ENCODE peak calls at places on chromosomes 12 and 14, in seven cellular contexts. One of them, this sample, is unnamed.

GRCh38 chr14:32232481-32232880 is 29.4 kb upstream of the RNU6-8 start:
- DNase-seq in HCT116: no peak
- DNase-seq in adrenal gland: no peak
- DNase-seq in heart left ventricle: no peak
- DNase-seq in sigmoid colon: no peak
- DNase-seq in esophagus squamous epithelium: no peak
- DNase-seq in body of pancreas: no peak
- DNase-seq in this sample: no peak

GRCh38 chr12:84924956-84925355 is 12.4 kb upstream of the SLC6A15 start:
- DNase-seq in HCT116: no peak
- DNase-seq in heart left ventricle: no peak
- DNase-seq in sigmoid colon: no peak
- DNase-seq in body of pancreas: no peak
- DNase-seq in esophagus squamous epithelium: no peak
- DNase-seq in adrenal gland: no peak
- DNase-seq in this sample: no peak

GRCh38 chr14:29240046-29240445 is 473.5 kb downstream of the FOXG1 start:
- DNase-seq in heart left ventricle: no peak
- DNase-seq in sigmoid colon: no peak
- DNase-seq in esophagus squamous epithelium: no peak
- DNase-seq in body of pancreas: no peak
- DNase-seq in HCT116: no peak
- DNase-seq in adrenal gland: no peak
- DNase-seq in this sample: no peak

GRCh38 chr12:26374934-26375333 is 179.6 kb downstream of the SSPN start:
- DNase-seq in body of pancreas: no peak
- DNase-seq in HCT116: no peak
- DNase-seq in esophagus squamous epithelium: no peak
- DNase-seq in sigmoid colon: no peak
- DNase-seq in adrenal gland: no peak
- DNase-seq in heart left ventricle: no peak
- DNase-seq in this sample: no peak

GRCh38 chr14:49621114-49621881 is 699 bp downstream of the MGAT2 start:
- DNase-seq in body of pancreas: peak
- DNase-seq in heart left ventricle: peak
- DNase-seq in HCT116: no peak
- DNase-seq in esophagus squamous epithelium: peak
- DNase-seq in adrenal gland: peak
- DNase-seq in sigmoid colon: peak
- DNase-seq in this sample: peak

GRCh38 chr12:64335886-64336466 is 54.6 kb downstream of the C12orf56 start:
- DNase-seq in adrenal gland: no peak
- DNase-seq in HCT116: no peak
- DNase-seq in heart left ventricle: no peak
- DNase-seq in body of pancreas: no peak
- DNase-seq in sigmoid colon: no peak
- DNase-seq in esophagus squamous epithelium: no peak
- DNase-seq in this sample: no peak

GRCh38 chr12:59839514-59839913 is 243.7 kb downstream of the SLC16A7 start:
- DNase-seq in esophagus squamous epithelium: no peak
- DNase-seq in body of pancreas: no peak
- DNase-seq in sigmoid colon: no peak
- DNase-seq in HCT116: no peak
- DNase-seq in heart left ventricle: no peak
- DNase-seq in adrenal gland: no peak
- DNase-seq in this sample: no peak

GRCh38 chr14:100486025-100486828 is 101.0 kb downstream of the BEGAIN start:
- DNase-seq in body of pancreas: peak
- DNase-seq in sigmoid colon: no peak
- DNase-seq in HCT116: no peak
- DNase-seq in adrenal gland: peak
- DNase-seq in esophagus squamous epithelium: no peak
- DNase-seq in heart left ventricle: peak
- DNase-seq in this sample: peak

GRCh38 chr14:51873221-51873893 is 12.9 kb downstream of the GNG2 start:
- DNase-seq in HCT116: peak
- DNase-seq in sigmoid colon: no peak
- DNase-seq in body of pancreas: no peak
- DNase-seq in heart left ventricle: no peak
- DNase-seq in esophagus squamous epithelium: no peak
- DNase-seq in adrenal gland: no peak
- DNase-seq in this sample: no peak

GRCh38 chr12:52059582-52060497 is 8.6 kb downstream of the NR4A1 start:
- DNase-seq in esophagus squamous epithelium: no peak
- DNase-seq in sigmoid colon: peak
- DNase-seq in heart left ventricle: no peak
- DNase-seq in body of pancreas: no peak
- DNase-seq in adrenal gland: peak
- DNase-seq in HCT116: peak
- DNase-seq in this sample: no peak

GRCh38 chr14:105283899-105284298 is 16.9 kb downstream of the BRF1 start:
- DNase-seq in adrenal gland: no peak
- DNase-seq in esophagus squamous epithelium: no peak
- DNase-seq in HCT116: no peak
- DNase-seq in sigmoid colon: no peak
- DNase-seq in heart left ventricle: no peak
- DNase-seq in body of pancreas: no peak
- DNase-seq in this sample: no peak

GRCh38 chr12:100503228-100503628 is 29.6 kb downstream of the NR1H4 start:
- DNase-seq in HCT116: no peak
- DNase-seq in sigmoid colon: no peak
- DNase-seq in esophagus squamous epithelium: no peak
- DNase-seq in adrenal gland: no peak
- DNase-seq in body of pancreas: no peak
- DNase-seq in heart left ventricle: no peak
- DNase-seq in this sample: no peak
- TF ChIP-seq POLR2A in HCT116: no peak
- TF ChIP-seq POLR2A in sigmoid colon: no peak
- TF ChIP-seq POLR2A in esophagus squamous epithelium: no peak
- TF ChIP-seq POLR2A in adrenal gland: no peak
- TF ChIP-seq POLR2A in body of pancreas: no peak
- TF ChIP-seq POLR2A in heart left ventricle: no peak
- TF ChIP-seq POLR2A in this sample: no peak

DNA sequence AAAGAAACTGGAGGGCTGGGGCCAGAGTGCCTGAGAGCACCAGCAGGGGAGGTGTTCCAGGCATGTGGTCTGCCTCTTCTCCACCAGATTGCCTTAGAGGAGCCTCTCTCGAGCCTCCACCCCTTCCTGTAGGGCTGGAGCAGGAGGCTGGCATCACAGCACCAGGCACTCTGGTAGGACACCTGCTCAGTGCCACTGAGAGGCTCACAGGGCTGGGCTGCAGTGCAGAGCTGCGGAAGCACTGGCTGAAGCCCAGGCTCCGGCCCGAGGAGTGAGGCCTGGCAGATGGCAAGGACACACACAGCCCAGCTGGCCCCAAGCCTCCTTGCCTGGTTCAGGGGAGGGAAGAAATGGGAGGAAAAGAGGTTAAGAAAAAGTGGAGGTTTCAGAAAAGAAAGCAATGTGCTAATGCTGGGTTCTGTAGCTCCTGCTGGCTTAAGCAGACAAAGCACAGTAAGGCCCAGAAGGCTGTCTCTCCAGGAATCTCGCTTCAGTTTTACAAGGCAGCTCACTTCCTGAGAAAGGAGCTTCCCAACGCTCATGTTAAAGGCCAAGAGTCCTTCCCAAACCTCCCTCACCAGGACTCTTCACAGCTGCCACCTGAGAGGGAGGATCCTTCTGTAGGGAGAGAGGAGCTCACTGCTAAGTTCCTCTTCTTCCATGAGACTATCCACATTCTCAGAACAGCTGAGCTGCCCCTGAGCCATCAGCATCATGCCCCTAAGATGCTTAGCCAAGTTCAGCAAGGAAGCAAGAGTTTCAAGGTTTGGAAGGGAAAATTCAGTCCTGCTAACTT is 23.8 kb downstream of the SPTB start:
- DNase-seq in HCT116: no peak
- DNase-seq in adrenal gland: peak
- DNase-seq in heart left ventricle: peak
- DNase-seq in esophagus squamous epithelium: no peak
- DNase-seq in body of pancreas: no peak
- DNase-seq in sigmoid colon: no peak
- DNase-seq in this sample: no peak
- TF ChIP-seq POLR2A in HCT116: no peak
- TF ChIP-seq POLR2A in adrenal gland: no peak
- TF ChIP-seq POLR2A in heart left ventricle: no peak
- TF ChIP-seq POLR2A in esophagus squamous epithelium: no peak
- TF ChIP-seq POLR2A in body of pancreas: no peak
- TF ChIP-seq POLR2A in sigmoid colon: no peak
- TF ChIP-seq POLR2A in this sample: no peak

GRCh38 chr12:57462307-57463253 is 3.0 kb downstream of the GLI1 start:
- DNase-seq in adrenal gland: peak
- DNase-seq in body of pancreas: peak
- DNase-seq in sigmoid colon: peak
- DNase-seq in heart left ventricle: peak
- DNase-seq in esophagus squamous epithelium: no peak
- DNase-seq in HCT116: peak
- DNase-seq in this sample: peak
- TF ChIP-seq POLR2A in adrenal gland: peak
- TF ChIP-seq POLR2A in body of pancreas: no peak
- TF ChIP-seq POLR2A in sigmoid colon: no peak
- TF ChIP-seq POLR2A in heart left ventricle: no peak
- TF ChIP-seq POLR2A in esophagus squamous epithelium: no peak
- TF ChIP-seq POLR2A in HCT116: no peak
- TF ChIP-seq POLR2A in this sample: no peak

GRCh38 chr12:5976711-5977110 is 31.7 kb upstream of the ANO2 start:
- DNase-seq in heart left ventricle: no peak
- DNase-seq in body of pancreas: no peak
- DNase-seq in sigmoid colon: no peak
- DNase-seq in adrenal gland: no peak
- DNase-seq in esophagus squamous epithelium: no peak
- DNase-seq in HCT116: no peak
- DNase-seq in this sample: no peak
- TF ChIP-seq POLR2A in heart left ventricle: no peak
- TF ChIP-seq POLR2A in body of pancreas: no peak
- TF ChIP-seq POLR2A in sigmoid colon: no peak
- TF ChIP-seq POLR2A in adrenal gland: no peak
- TF ChIP-seq POLR2A in esophagus squamous epithelium: no peak
- TF ChIP-seq POLR2A in HCT116: no peak
- TF ChIP-seq POLR2A in this sample: no peak